ENCODE peak calls at places on chromosomes 6 and 20, in four cellular contexts. M, F, Y and W are unnamed samples.

GRCh38 chr6:155126727-155127439 is 131.8 kb downstream of the TIAM2 start:
- DNase-seq in Y (no peak), M (peak), F (no peak), W (peak)

GRCh38 chr20:11329271-11329670 is 588.4 kb upstream of the BTBD3 start:
- DNase-seq in F (no peak), Y (no peak), M (no peak), W (no peak)

GRCh38 chr6:47379328-47379727 is 69.6 kb upstream of the TNFRSF21 start:
- DNase-seq in M (no peak), Y (no peak), F (no peak), W (no peak)

GRCh38 chr6:142802124-142802523 is 142.9 kb downstream of the HIVEP2 start:
- DNase-seq in F (no peak), Y (no peak), M (peak), W (peak)

GRCh38 chr20:38889792-38890496 is 36.3 kb upstream of the FAM83D start:
- DNase-seq in M (no peak), F (no peak), Y (no peak), W (no peak)

GRCh38 chr6:149806127-149806526 is 56.6 kb downstream of the PCMT1 start:
- DNase-seq in Y (no peak), M (no peak), F (no peak), W (no peak)

GRCh38 chr6:70547313-70547712 is 19.4 kb upstream of the SDHAF4 start:
- DNase-seq in Y (no peak), F (no peak), M (peak), W (no peak)

GRCh38 chr6:96651816-96652215 is 88.9 kb downstream of the FHL5 start:
- DNase-seq in M (no peak), F (no peak), Y (no peak), W (no peak)

GRCh38 chr6:25028346-25028745 is 92.6 kb upstream of the RIPOR2 start:
- DNase-seq in Y (no peak), F (no peak), M (no peak), W (no peak)

GRCh38 chr20:15185913-15186312 is 848.5 kb upstream of the FLRT3 start:
- DNase-seq in F (no peak), Y (no peak), M (no peak), W (no peak)

GRCh38 chr6:31822038-31822821 is 5.3 kb upstream of the HSPA1B start:
- DNase-seq in Y (peak), F (peak), M (peak), W (peak)

GRCh38 chr20:40980106-40980827 is 48.4 kb upstream of the TOP1 start:
- DNase-seq in Y (no peak), M (no peak), F (no peak), W (no peak)

GRCh38 chr20:63863798-63864544 is 1.1 kb upstream of the TPD52L2 start:
- DNase-seq in M (peak), F (peak), Y (peak), W (peak)

GRCh38 chr20:2814076-2814475 is 711 bp upstream of the C20orf141 start:
- DNase-seq in M (no peak), Y (no peak), F (no peak), W (no peak)

GRCh38 chr6:161132384-161132783 is 140.8 kb downstream of the MAP3K4 start:
- DNase-seq in M (no peak), F (no peak), Y (no peak), W (no peak)

GRCh38 chr20:49916146-49917002 is 1.0 kb upstream of the SPATA2 start:
- DNase-seq in Y (no peak), M (no peak), F (no peak), W (no peak)

GRCh38 chr20:11906626-11907480 is 10.8 kb upstream of the BTBD3 start:
- DNase-seq in M (no peak), Y (peak), F (no peak), W (no peak)